ENCODE peak calls at places on chromosomes 3 and 15, in nine cellular contexts. D is SHP77; F is H54; I is A549; O is Caco-2; T is activated CD8-positive, alpha-beta memory T cell treated with anti-CD3 and anti-CD28 coated beads, Interleukin-2, amount 10 ng/mL, durations not matched to agents 7 days and 5 days; B is cardiac fibroblast; N is activated naive CD4-positive, alpha-beta T cell; G is EH. C is an unnamed sample.

GRCh38 chr15:31330111-31330785 is 3.6 kb downstream of the KLF13 start:
- DNase-seq in D (no peak), F (no peak), I (no peak), O (no peak), T (no peak), B (no peak), N (no peak), G (no peak), C (no peak)

GRCh38 chr15:100771745-100772144 is 107.9 kb upstream of the ALDH1A3 start:
- DNase-seq in D (peak), F (no peak), I (no peak), O (no peak), T (no peak), B (peak), N (no peak), G (peak), C (no peak)

GRCh38 chr3:189132125-189132744 is 39.5 kb upstream of the TPRG1 start:
- DNase-seq in D (no peak), F (peak), I (peak), O (peak), T (peak), B (peak), N (peak), G (peak), C (peak)

GRCh38 chr15:90705212-90705611 is 11.9 kb upstream of the BLM start:
- DNase-seq in D (no peak), F (no peak), I (no peak), O (no peak), T (no peak), B (no peak), N (no peak), G (no peak), C (no peak)

GRCh38 chr3:119690043-119690656 is 12.7 kb upstream of the CFAP91 start:
- DNase-seq in D (no peak), F (peak), I (peak), O (peak), T (no peak), B (peak), N (no peak), G (peak), C (no peak)

GRCh38 chr3:17639765-17640164 is 102.7 kb downstream of the TBC1D5 start:
- DNase-seq in D (peak), F (no peak), I (peak), O (peak), T (no peak), B (peak), N (no peak), G (peak), C (peak)

GRCh38 chr3:182349951-182350350 is 443.4 kb upstream of the ATP11B start:
- DNase-seq in D (peak), F (no peak), I (no peak), O (no peak), T (no peak), B (no peak), N (no peak), G (no peak), C (no peak)

GRCh38 chr15:25238716-25239470 is 199.9 kb downstream of the UBE3A start:
- DNase-seq in D (no peak), F (no peak), I (no peak), O (no peak), T (no peak), B (no peak), N (no peak), G (no peak), C (no peak)

GRCh38 chr3:49378249-49378899 is 20.2 kb upstream of the GPX1 start:
- DNase-seq in D (no peak), F (no peak), I (no peak), O (peak), T (no peak), B (peak), N (no peak), G (peak), C (peak)

C was measured in amniotic stem cell.